ENCODE peak calls at places on chromosomes 13 and 19, in eight cellular contexts. B, L, T, U, O, W, X and C are unnamed samples.

GRCh38 chr13:102333320-102334181 is 68.3 kb downstream of the FGF14 start:
- DNase-seq in B (no peak), L (no peak), T (no peak), U (no peak), O (no peak), W (no peak), X (no peak), C (no peak)

GRCh38 chr13:64688893-64689677 is 2541.1 kb downstream of the PCDH9 start:
- DNase-seq in B (no peak), L (no peak), T (no peak), U (no peak), O (no peak), W (peak; percentile 42), X (peak; percentile 43), C (peak; percentile 40)

GRCh38 chr13:62294210-62294609 is 878.6 kb upstream of the PCDH20 start:
- DNase-seq in B (no peak), L (no peak), T (no peak), U (no peak), O (no peak), W (peak; percentile 3), X (peak; percentile 1), C (peak; percentile 16)

GRCh38 chr19:35549174-35549788 is 3.9 kb downstream of the TMEM147 start:
- DNase-seq in B (no peak), L (peak; percentile 80), T (no peak), U (peak; percentile 81), O (peak; percentile 62), W (peak; percentile 50), X (no peak), C (peak; percentile 11)

GRCh38 chr19:10593820-10594637 is 6.9 kb upstream of the AP1M2 start:
- DNase-seq in B (peak; percentile 76), L (no peak), T (peak; percentile 80), U (no peak), O (no peak), W (no peak), X (no peak), C (no peak)

GRCh38 chr13:101917475-101917810 is 465.0 kb downstream of the ITGBL1 start:
- DNase-seq in B (no peak), L (no peak), T (no peak), U (no peak), O (peak; percentile 75), W (no peak), X (no peak), C (no peak)

GRCh38 chr13:36582977-36583376 is 90.8 kb upstream of the SERTM1 start:
- DNase-seq in B (no peak), L (no peak), T (no peak), U (no peak), O (no peak), W (no peak), X (no peak), C (no peak)

GRCh38 chr19:42191855-42192254 is 25.6 kb downstream of the DEDD2 start:
- DNase-seq in B (no peak), L (no peak), T (no peak), U (peak; percentile 45), O (no peak), W (peak; percentile 70), X (peak; percentile 60), C (no peak)

GRCh38 chr13:99481357-99481756 is 19.9 kb upstream of the TM9SF2 start:
- DNase-seq in B (no peak), L (no peak), T (no peak), U (no peak), O (no peak), W (no peak), X (no peak), C (no peak)

GRCh38 chr13:50467156-50467814 is 376.2 kb downstream of the DLEU7 start:
- DNase-seq in B (no peak), L (no peak), T (no peak), U (no peak), O (no peak), W (no peak), X (no peak), C (no peak)

GRCh38 chr13:29918845-29919244 is 68.4 kb upstream of the UBL3 start:
- DNase-seq in B (no peak), L (no peak), T (no peak), U (peak; percentile 80), O (no peak), W (peak; percentile 95), X (peak; percentile 92), C (peak; percentile 83)

GRCh38 chr13:97240789-97241734 is 18.9 kb downstream of the MBNL2 start:
- DNase-seq in B (no peak), L (no peak), T (no peak), U (no peak), O (no peak), W (no peak), X (no peak), C (no peak)

GRCh38 chr13:28355822-28356371 is 139.0 kb downstream of the FLT1 start:
- DNase-seq in B (no peak), L (no peak), T (no peak), U (peak; percentile 86), O (no peak), W (peak; percentile 48), X (peak; percentile 40), C (peak; percentile 97)

GRCh38 chr13:35219021-35219420 is 257.5 kb downstream of the MAB21L1 start:
- DNase-seq in B (no peak), L (no peak), T (no peak), U (peak; percentile 31), O (no peak), W (no peak), X (no peak), C (no peak)

GRCh38 chr19:8893419-8893818 is 61.2 kb downstream of the MBD3L1 start:
- DNase-seq in B (no peak), L (no peak), T (no peak), U (no peak), O (no peak), W (no peak), X (no peak), C (no peak)

GRCh38 chr13:103282571-103283450 is 216.6 kb upstream of the SLC10A2 start:
- DNase-seq in B (no peak), L (no peak), T (no peak), U (peak; percentile 92), O (no peak), W (peak; percentile 95), X (peak; percentile 93), C (peak; percentile 93)

GRCh38 chr19:44925114-44925891 is 10.9 kb downstream of the APOC1 start:
- DNase-seq in B (peak; percentile 83), L (no peak), T (peak; percentile 94), U (peak; percentile 95), O (no peak), W (peak; percentile 19), X (no peak), C (no peak)

GRCh38 chr13:66680031-66680430 is 550.1 kb downstream of the PCDH9 start:
- DNase-seq in B (no peak), L (no peak), T (no peak), U (no peak), O (no peak), W (no peak), X (no peak), C (no peak)

GRCh38 chr19:10289167-10289835 is 451 bp upstream of the ICAM5 start:
- DNase-seq in B (no peak), L (no peak), T (peak; percentile 60), U (peak; percentile 58), O (peak; percentile 75), W (no peak), X (no peak), C (no peak)

GRCh38 chr19:28482221-28482620 is 730.7 kb downstream of the UQCRFS1 start:
- DNase-seq in B (no peak), L (no peak), T (no peak), U (no peak), O (peak; percentile 10), W (peak; percentile 21), X (no peak), C (no peak)

GRCh38 chr13:75153834-75154233 is 328.1 kb downstream of the TBC1D4 start:
- DNase-seq in B (no peak), L (no peak), T (no peak), U (peak; percentile 85), O (no peak), W (peak; percentile 32), X (peak; percentile 18), C (no peak)

DNA sequence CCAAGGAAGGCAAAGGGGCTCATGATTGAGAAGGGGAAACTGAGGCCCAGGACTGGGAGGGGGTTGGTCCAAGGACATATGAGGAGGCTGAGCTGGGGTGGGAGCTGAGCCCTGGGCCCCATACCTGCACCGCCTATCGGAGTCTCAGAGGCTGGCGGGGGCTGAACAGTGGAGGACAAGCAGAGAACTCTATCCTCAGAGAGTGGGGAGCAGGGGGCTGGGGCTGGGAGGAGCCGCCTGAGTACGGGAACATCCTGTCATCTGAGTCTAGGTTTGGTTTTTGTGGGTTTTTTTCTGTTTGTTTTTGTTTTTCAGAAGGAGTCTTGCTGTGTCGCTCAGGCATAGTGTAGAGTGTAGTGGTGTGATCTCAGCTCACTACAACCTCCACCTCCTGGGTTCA is 6.2 kb downstream of the ARRDC2 start:
- DNase-seq in B (no peak), L (no peak), T (peak; percentile 56), U (no peak), O (no peak), W (no peak), X (no peak), C (no peak)
- H3K27ac ChIP-seq in B (peak overlapping the region; percentile 94), L (no peak overlapping the region), T (peak overlapping the region; percentile 97), U (peak overlapping the region; percentile 85), O (no peak overlapping the region), W (no peak overlapping the region), X (no peak overlapping the region), C (no peak overlapping the region)

GRCh38 chr19:30672926-30673325 is 300.7 kb downstream of the ZNF536 start:
- DNase-seq in B (no peak), L (no peak), T (no peak), U (no peak), O (no peak), W (no peak), X (no peak), C (no peak)

GRCh38 chr19:30669329-30670010 is 297.3 kb downstream of the ZNF536 start:
- DNase-seq in B (no peak), L (peak; percentile 73), T (peak; percentile 75), U (peak; percentile 43), O (peak; percentile 82), W (peak; percentile 13), X (no peak), C (peak; percentile 29)

GRCh38 chr19:30670011-30670329 is 297.8 kb downstream of the ZNF536 start:
- DNase-seq in B (no peak), L (no peak), T (no peak), U (no peak), O (peak; percentile 61), W (no peak), X (no peak), C (no peak)

GRCh38 chr19:30671622-30672051 is 299.5 kb downstream of the ZNF536 start:
- DNase-seq in B (no peak), L (no peak), T (no peak), U (peak; percentile 28), O (no peak), W (no peak), X (no peak), C (no peak)

GRCh38 chr19:30670562-30671513 is 298.7 kb downstream of the ZNF536 start:
- DNase-seq in B (no peak), L (no peak), T (no peak), U (no peak), O (no peak), W (no peak), X (no peak), C (no peak)
- H3K4me3 ChIP-seq in B (no peak overlapping the region), L (no peak overlapping the region), T (no peak overlapping the region), U (no peak overlapping the region), O (no peak overlapping the region), W (no peak overlapping the region), X (no peak overlapping the region), C (no peak overlapping the region)

GRCh38 chr19:46478356-46478986 is 7.1 kb upstream of the PNMA8A start:
- DNase-seq in B (no peak), L (no peak), T (no peak), U (peak; percentile 62), O (no peak), W (peak; percentile 83), X (peak; percentile 82), C (peak; percentile 79)
- H3K27ac ChIP-seq in B (peak overlapping the region; percentile 88), L (no peak overlapping the region), T (no peak overlapping the region), U (peak overlapping the region; percentile 51), O (no peak overlapping the region), W (no peak overlapping the region), X (peak overlapping the region; percentile 8), C (no peak overlapping the region)

GRCh38 chr19:49546825-49547565 is 19.2 kb downstream of the RCN3 start:
- DNase-seq in B (peak; percentile 76), L (peak; percentile 93), T (no peak), U (peak; percentile 93), O (peak; percentile 70), W (peak; percentile 79), X (peak; percentile 73), C (peak; percentile 83)
- H3K4me3 ChIP-seq in B (no peak overlapping the region), L (no peak overlapping the region), T (peak overlapping the region; percentile 35), U (no peak overlapping the region), O (no peak overlapping the region), W (no peak overlapping the region), X (no peak overlapping the region), C (no peak overlapping the region)